ENCODE peak calls at places on chromosomes 5 and 9, in eight cellular contexts. U is NCI-H1417; Q is NCI-H748 treated with DMSO at 0.1 percent for 48 hours; M is activated CD4-positive, alpha-beta T cell treated with anti-CD3 and anti-CD28 coated beads for 48 hours; S is GM20000; N is stimulated activated CD4-positive, alpha-beta T cell treated with anti-CD3 and anti-CD28 coated beads, Interleukin-15, amount 100 ng/mL, for 24 hours; W is left lung; O is activated T-helper 1 cell treated with Interleukin-2 at 50 U/mL for 16 hours. Y is an unnamed sample.

GRCh38 chr9:136604823-136605525 is 57.7 kb upstream of the EGFL7 start:
- DNase-seq in U (no peak), Q (no peak), M (no peak), S (peak), N (no peak), W (peak), O (no peak), Y (no peak)

GRCh38 chr9:76423216-76424177 is 29.3 kb upstream of the RFK start:
- DNase-seq in U (no peak), Q (no peak), M (no peak), S (no peak), N (no peak), W (no peak), O (no peak), Y (no peak)

GRCh38 chr5:173907686-173908371 is 19.7 kb downstream of the CPEB4 start:
- DNase-seq in U (no peak), Q (no peak), M (no peak), S (no peak), N (no peak), W (no peak), O (no peak), Y (peak)

GRCh38 chr5:31581498-31582099 is 49.5 kb downstream of the C5orf22 start:
- DNase-seq in U (no peak), Q (peak), M (no peak), S (peak), N (no peak), W (no peak), O (no peak), Y (peak)

GRCh38 chr5:88672644-88673493 is 210.1 kb downstream of the MEF2C start:
- DNase-seq in U (no peak), Q (no peak), M (no peak), S (no peak), N (no peak), W (no peak), O (no peak), Y (no peak)

GRCh38 chr5:41925555-41925946 is 470 bp downstream of the FBXO4 start:
- DNase-seq in U (no peak), Q (no peak), M (peak), S (no peak), N (peak), W (no peak), O (no peak), Y (peak)

GRCh38 chr5:65076251-65076869 is 307.6 kb downstream of the CWC27 start:
- DNase-seq in U (no peak), Q (no peak), M (peak), S (peak), N (peak), W (no peak), O (peak), Y (peak)

GRCh38 chr5:36422957-36423356 is 121.3 kb upstream of the RANBP3L start:
- DNase-seq in U (no peak), Q (no peak), M (no peak), S (no peak), N (no peak), W (no peak), O (no peak), Y (peak)

GRCh38 chr5:75200776-75201175 is 35.9 kb downstream of the ANKRD31 start:
- DNase-seq in U (no peak), Q (no peak), M (no peak), S (no peak), N (no peak), W (no peak), O (no peak), Y (no peak)

GRCh38 chr5:170740586-170741205 is 42.8 kb upstream of the GABRP start:
- DNase-seq in U (no peak), Q (no peak), M (no peak), S (no peak), N (no peak), W (no peak), O (no peak), Y (no peak)

GRCh38 chr5:151158287-151158661 is 695 bp upstream of the ANXA6 start:
- DNase-seq in U (no peak), Q (no peak), M (peak), S (peak), N (no peak), W (no peak), O (no peak), Y (peak)

GRCh38 chr5:115796656-115797055 is 19.8 kb downstream of the CDO1 start:
- DNase-seq in U (no peak), Q (no peak), M (no peak), S (no peak), N (no peak), W (no peak), O (no peak), Y (no peak)

GRCh38 chr9:131349881-131350563 is 43.9 kb upstream of the PRRC2B start:
- DNase-seq in U (peak), Q (peak), M (peak), S (peak), N (peak), W (peak), O (peak), Y (peak)

GRCh38 chr5:52906845-52907244 is 82.3 kb upstream of the ITGA2 start:
- DNase-seq in U (no peak), Q (no peak), M (no peak), S (no peak), N (no peak), W (peak), O (no peak), Y (no peak)

GRCh38 chr5:33240552-33240951 is 200.2 kb upstream of the TARS1 start:
- DNase-seq in U (no peak), Q (no peak), M (no peak), S (no peak), N (no peak), W (no peak), O (no peak), Y (no peak)

Y was measured in cardiac fibroblast.